ENCODE peak calls at places on chromosome 21, in seven cellular contexts. One of them, this sample, is unnamed.
A peak's percentile ranks its signal among the peaks of the same experiment; 100 is the strongest.

GRCh38 chr21:39083377-39084008 is 99.8 kb downstream of the PSMG1 start:
- DNase-seq in CD4-positive, CD25-positive, alpha-beta regulatory T cell: no peak
- DNase-seq in heart left ventricle: no peak
- DNase-seq in CD8-positive, alpha-beta memory T cell: no peak
- DNase-seq in ovary: peak; percentile 48
- DNase-seq in neuronal stem cell: no peak
- DNase-seq in Peyer's patch: no peak
- DNase-seq in this sample: no peak

GRCh38 chr21:39114871-39115658 is 68.2 kb downstream of the PSMG1 start:
- DNase-seq in Peyer's patch: no peak
- DNase-seq in CD4-positive, CD25-positive, alpha-beta regulatory T cell: no peak
- DNase-seq in heart left ventricle: no peak
- DNase-seq in neuronal stem cell: no peak
- DNase-seq in ovary: no peak
- DNase-seq in CD8-positive, alpha-beta memory T cell: no peak
- DNase-seq in this sample: no peak

GRCh38 chr21:45333583-45334121 is 46.0 kb upstream of the POFUT2 start:
- DNase-seq in ovary: peak; percentile 8
- DNase-seq in heart left ventricle: peak; percentile 45
- DNase-seq in CD8-positive, alpha-beta memory T cell: no peak
- DNase-seq in CD4-positive, CD25-positive, alpha-beta regulatory T cell: no peak
- DNase-seq in neuronal stem cell: no peak
- DNase-seq in Peyer's patch: peak; percentile 33
- DNase-seq in this sample: peak; percentile 64

GRCh38 chr21:42143111-42143510 is 72.0 kb downstream of the UMODL1 start:
- DNase-seq in CD8-positive, alpha-beta memory T cell: no peak
- DNase-seq in neuronal stem cell: no peak
- DNase-seq in CD4-positive, CD25-positive, alpha-beta regulatory T cell: no peak
- DNase-seq in ovary: no peak
- DNase-seq in Peyer's patch: peak; percentile 29
- DNase-seq in heart left ventricle: no peak
- DNase-seq in this sample: peak; percentile 22

GRCh38 chr21:36753556-36753955 is 54.6 kb downstream of the SIM2 start:
- DNase-seq in ovary: no peak
- DNase-seq in Peyer's patch: no peak
- DNase-seq in CD4-positive, CD25-positive, alpha-beta regulatory T cell: no peak
- DNase-seq in heart left ventricle: no peak
- DNase-seq in CD8-positive, alpha-beta memory T cell: no peak
- DNase-seq in neuronal stem cell: no peak
- DNase-seq in this sample: no peak

GRCh38 chr21:37618081-37618480 is 251.5 kb downstream of the DYRK1A start:
- DNase-seq in Peyer's patch: no peak
- DNase-seq in heart left ventricle: no peak
- DNase-seq in neuronal stem cell: no peak
- DNase-seq in CD4-positive, CD25-positive, alpha-beta regulatory T cell: no peak
- DNase-seq in ovary: no peak
- DNase-seq in CD8-positive, alpha-beta memory T cell: no peak
- DNase-seq in this sample: no peak

GRCh38 chr21:36750579-36750959 is 51.7 kb downstream of the SIM2 start:
- DNase-seq in Peyer's patch: no peak
- DNase-seq in CD8-positive, alpha-beta memory T cell: no peak
- DNase-seq in ovary: no peak
- DNase-seq in neuronal stem cell: no peak
- DNase-seq in CD4-positive, CD25-positive, alpha-beta regulatory T cell: no peak
- DNase-seq in heart left ventricle: no peak
- DNase-seq in this sample: no peak

GRCh38 chr21:25400427-25400826 is 206.9 kb downstream of the MRPL39 start:
- DNase-seq in ovary: no peak
- DNase-seq in neuronal stem cell: no peak
- DNase-seq in CD4-positive, CD25-positive, alpha-beta regulatory T cell: no peak
- DNase-seq in heart left ventricle: no peak
- DNase-seq in Peyer's patch: no peak
- DNase-seq in CD8-positive, alpha-beta memory T cell: no peak
- DNase-seq in this sample: no peak

GRCh38 chr21:41032536-41032935 is 135.4 kb upstream of the BACE2 start:
- DNase-seq in CD8-positive, alpha-beta memory T cell: no peak
- DNase-seq in Peyer's patch: no peak
- DNase-seq in neuronal stem cell: no peak
- DNase-seq in ovary: no peak
- DNase-seq in heart left ventricle: no peak
- DNase-seq in CD4-positive, CD25-positive, alpha-beta regulatory T cell: no peak
- DNase-seq in this sample: no peak

GRCh38 chr21:38729745-38730401 is 75.9 kb upstream of the ETS2 start:
- DNase-seq in neuronal stem cell: no peak
- DNase-seq in heart left ventricle: no peak
- DNase-seq in ovary: no peak
- DNase-seq in CD4-positive, CD25-positive, alpha-beta regulatory T cell: no peak
- DNase-seq in Peyer's patch: no peak
- DNase-seq in CD8-positive, alpha-beta memory T cell: no peak
- DNase-seq in this sample: no peak

GRCh38 chr21:29342394-29342957 is 43.8 kb downstream of the BACH1 start:
- DNase-seq in ovary: no peak
- DNase-seq in heart left ventricle: peak; percentile 79
- DNase-seq in neuronal stem cell: no peak
- DNase-seq in CD8-positive, alpha-beta memory T cell: no peak
- DNase-seq in CD4-positive, CD25-positive, alpha-beta regulatory T cell: no peak
- DNase-seq in Peyer's patch: no peak
- DNase-seq in this sample: no peak

GRCh38 chr21:45809421-45809820 is 165.9 kb downstream of the PCBP3 start:
- DNase-seq in CD8-positive, alpha-beta memory T cell: no peak
- DNase-seq in Peyer's patch: no peak
- DNase-seq in heart left ventricle: no peak
- DNase-seq in CD4-positive, CD25-positive, alpha-beta regulatory T cell: no peak
- DNase-seq in ovary: no peak
- DNase-seq in neuronal stem cell: no peak
- DNase-seq in this sample: peak; percentile 58

GRCh38 chr21:46179708-46180078 is 4.6 kb downstream of the SPATC1L start:
- DNase-seq in Peyer's patch: no peak
- DNase-seq in CD8-positive, alpha-beta memory T cell: no peak
- DNase-seq in ovary: no peak
- DNase-seq in neuronal stem cell: no peak
- DNase-seq in heart left ventricle: peak; percentile 58
- DNase-seq in CD4-positive, CD25-positive, alpha-beta regulatory T cell: no peak
- DNase-seq in this sample: no peak

GRCh38 chr21:46603228-46603627 is 1.7 kb downstream of the S100B start:
- DNase-seq in heart left ventricle: no peak
- DNase-seq in ovary: no peak
- DNase-seq in Peyer's patch: no peak
- DNase-seq in neuronal stem cell: no peak
- DNase-seq in CD8-positive, alpha-beta memory T cell: no peak
- DNase-seq in CD4-positive, CD25-positive, alpha-beta regulatory T cell: no peak
- DNase-seq in this sample: no peak

GRCh38 chr21:22083899-22084298 is 1085.7 kb downstream of the NCAM2 start:
- DNase-seq in CD4-positive, CD25-positive, alpha-beta regulatory T cell: no peak
- DNase-seq in ovary: no peak
- DNase-seq in Peyer's patch: no peak
- DNase-seq in CD8-positive, alpha-beta memory T cell: no peak
- DNase-seq in heart left ventricle: no peak
- DNase-seq in neuronal stem cell: no peak
- DNase-seq in this sample: no peak
- H3K9me3 ChIP-seq in CD4-positive, CD25-positive, alpha-beta regulatory T cell: peaks cover 20% of the 10 kb centered on the region
- H3K9me3 ChIP-seq in ovary: no peaks in the 10 kb centered on the region
- H3K9me3 ChIP-seq in Peyer's patch: no peaks in the 10 kb centered on the region
- H3K9me3 ChIP-seq in CD8-positive, alpha-beta memory T cell: no peaks in the 10 kb centered on the region
- H3K9me3 ChIP-seq in heart left ventricle: peaks cover 17% of the 10 kb centered on the region
- H3K9me3 ChIP-seq in neuronal stem cell: peaks cover 2% of the 10 kb centered on the region
- H3K9me3 ChIP-seq in this sample: no peaks in the 10 kb centered on the region

GRCh38 chr21:9756677-9757076 is 764.7 kb upstream of the TPTE start:
- DNase-seq in heart left ventricle: no peak
- DNase-seq in neuronal stem cell: no peak
- DNase-seq in CD8-positive, alpha-beta memory T cell: no peak
- DNase-seq in CD4-positive, CD25-positive, alpha-beta regulatory T cell: no peak
- DNase-seq in Peyer's patch: no peak
- DNase-seq in ovary: no peak
- DNase-seq in this sample: no peak
- H3K9me3 ChIP-seq in heart left ventricle: no peaks in the 10 kb centered on the region
- H3K9me3 ChIP-seq in neuronal stem cell: no peaks in the 10 kb centered on the region
- H3K9me3 ChIP-seq in CD8-positive, alpha-beta memory T cell: no peaks in the 10 kb centered on the region
- H3K9me3 ChIP-seq in CD4-positive, CD25-positive, alpha-beta regulatory T cell: peaks cover 51% of the 10 kb centered on the region
- H3K9me3 ChIP-seq in Peyer's patch: no peaks in the 10 kb centered on the region
- H3K9me3 ChIP-seq in ovary: no peaks in the 10 kb centered on the region
- H3K9me3 ChIP-seq in this sample: peaks cover 83% of the 10 kb centered on the region

GRCh38 chr21:43942201-43942600 is 69.9 kb upstream of the TRAPPC10 start:
- DNase-seq in Peyer's patch: no peak
- DNase-seq in CD4-positive, CD25-positive, alpha-beta regulatory T cell: no peak
- DNase-seq in CD8-positive, alpha-beta memory T cell: no peak
- DNase-seq in neuronal stem cell: no peak
- DNase-seq in ovary: no peak
- DNase-seq in heart left ventricle: no peak
- DNase-seq in this sample: no peak
- H3K9me3 ChIP-seq in Peyer's patch: no peaks in the 10 kb centered on the region
- H3K9me3 ChIP-seq in CD4-positive, CD25-positive, alpha-beta regulatory T cell: no peaks in the 10 kb centered on the region
- H3K9me3 ChIP-seq in CD8-positive, alpha-beta memory T cell: no peaks in the 10 kb centered on the region
- H3K9me3 ChIP-seq in neuronal stem cell: no peaks in the 10 kb centered on the region
- H3K9me3 ChIP-seq in ovary: no peaks in the 10 kb centered on the region
- H3K9me3 ChIP-seq in heart left ventricle: no peaks in the 10 kb centered on the region
- H3K9me3 ChIP-seq in this sample: no peaks in the 10 kb centered on the region

GRCh38 chr21:7953058-7953457 is 2568.3 kb upstream of the TPTE start:
- DNase-seq in heart left ventricle: no peak
- DNase-seq in ovary: no peak
- DNase-seq in Peyer's patch: no peak
- DNase-seq in neuronal stem cell: no peak
- DNase-seq in CD8-positive, alpha-beta memory T cell: no peak
- DNase-seq in CD4-positive, CD25-positive, alpha-beta regulatory T cell: no peak
- DNase-seq in this sample: no peak
- H3K9me3 ChIP-seq in heart left ventricle: peaks cover 11% of the 10 kb centered on the region
- H3K9me3 ChIP-seq in ovary: peaks cover 47% of the 10 kb centered on the region
- H3K9me3 ChIP-seq in Peyer's patch: peaks cover 41% of the 10 kb centered on the region
- H3K9me3 ChIP-seq in neuronal stem cell: peaks cover 38% of the 10 kb centered on the region
- H3K9me3 ChIP-seq in CD8-positive, alpha-beta memory T cell: peaks cover 79% of the 10 kb centered on the region
- H3K9me3 ChIP-seq in CD4-positive, CD25-positive, alpha-beta regulatory T cell: peaks cover 97% of the 10 kb centered on the region
- H3K9me3 ChIP-seq in this sample: no peaks in the 10 kb centered on the region

GRCh38 chr21:34598931-34599400 is 15.9 kb downstream of the RCAN1 start:
- DNase-seq in ovary: no peak
- DNase-seq in heart left ventricle: no peak
- DNase-seq in CD4-positive, CD25-positive, alpha-beta regulatory T cell: no peak
- DNase-seq in CD8-positive, alpha-beta memory T cell: no peak
- DNase-seq in Peyer's patch: no peak
- DNase-seq in neuronal stem cell: no peak
- DNase-seq in this sample: no peak
- H3K9me3 ChIP-seq in ovary: no peaks in the 10 kb centered on the region
- H3K9me3 ChIP-seq in heart left ventricle: no peaks in the 10 kb centered on the region
- H3K9me3 ChIP-seq in CD4-positive, CD25-positive, alpha-beta regulatory T cell: no peaks in the 10 kb centered on the region
- H3K9me3 ChIP-seq in CD8-positive, alpha-beta memory T cell: no peaks in the 10 kb centered on the region
- H3K9me3 ChIP-seq in Peyer's patch: no peaks in the 10 kb centered on the region
- H3K9me3 ChIP-seq in neuronal stem cell: no peaks in the 10 kb centered on the region
- H3K9me3 ChIP-seq in this sample: no peaks in the 10 kb centered on the region

This sample was measured in spleen.